ENCODE peak calls at places on chromosome 6, in five cellular contexts. One of them, this sample, is unnamed.

GRCh38 chr6:53795254-53795701 is 473 bp downstream of the LRRC1 start:
- DNase-seq in A172: no peak
- DNase-seq in choroid plexus epithelial cell: peak
- DNase-seq in activated T-cell treated with anti-CD3 and anti-CD28 coated beads for 24 hours: no peak
- DNase-seq in nucleus accumbens: no peak
- DNase-seq in this sample: no peak

GRCh38 chr6:16092140-16092539 is 36.7 kb upstream of the MYLIP start:
- DNase-seq in A172: no peak
- DNase-seq in choroid plexus epithelial cell: no peak
- DNase-seq in activated T-cell treated with anti-CD3 and anti-CD28 coated beads for 24 hours: no peak
- DNase-seq in nucleus accumbens: no peak
- DNase-seq in this sample: no peak

GRCh38 chr6:135985471-135985870 is 134.0 kb downstream of the PDE7B start:
- DNase-seq in A172: no peak
- DNase-seq in choroid plexus epithelial cell: peak
- DNase-seq in activated T-cell treated with anti-CD3 and anti-CD28 coated beads for 24 hours: no peak
- DNase-seq in nucleus accumbens: no peak
- DNase-seq in this sample: no peak

GRCh38 chr6:156659317-156660198 is 117.6 kb upstream of the ARID1B start:
- DNase-seq in A172: no peak
- DNase-seq in choroid plexus epithelial cell: no peak
- DNase-seq in activated T-cell treated with anti-CD3 and anti-CD28 coated beads for 24 hours: no peak
- DNase-seq in nucleus accumbens: no peak
- DNase-seq in this sample: no peak

GRCh38 chr6:30557683-30557981 is 537 bp downstream of the PRR3 start:
- DNase-seq in A172: no peak
- DNase-seq in choroid plexus epithelial cell: no peak
- DNase-seq in activated T-cell treated with anti-CD3 and anti-CD28 coated beads for 24 hours: peak
- DNase-seq in nucleus accumbens: no peak
- DNase-seq in this sample: peak

GRCh38 chr6:112113918-112114317 is 26.5 kb downstream of the FAM229B start:
- DNase-seq in A172: no peak
- DNase-seq in choroid plexus epithelial cell: no peak
- DNase-seq in activated T-cell treated with anti-CD3 and anti-CD28 coated beads for 24 hours: no peak
- DNase-seq in nucleus accumbens: no peak
- DNase-seq in this sample: no peak

GRCh38 chr6:43627008-43627825 is 1.8 kb downstream of the GTPBP2 start:
- DNase-seq in A172: peak
- DNase-seq in choroid plexus epithelial cell: peak
- DNase-seq in activated T-cell treated with anti-CD3 and anti-CD28 coated beads for 24 hours: no peak
- DNase-seq in nucleus accumbens: no peak
- DNase-seq in this sample: no peak

GRCh38 chr6:158414900-158415299 is 102.6 kb downstream of the TULP4 start:
- DNase-seq in A172: peak
- DNase-seq in choroid plexus epithelial cell: peak
- DNase-seq in activated T-cell treated with anti-CD3 and anti-CD28 coated beads for 24 hours: no peak
- DNase-seq in nucleus accumbens: no peak
- DNase-seq in this sample: no peak

GRCh38 chr6:114435985-114436384 is 93.2 kb upstream of the HS3ST5 start:
- DNase-seq in A172: no peak
- DNase-seq in choroid plexus epithelial cell: no peak
- DNase-seq in activated T-cell treated with anti-CD3 and anti-CD28 coated beads for 24 hours: no peak
- DNase-seq in nucleus accumbens: no peak
- DNase-seq in this sample: no peak

GRCh38 chr6:144895890-144896289 is 610.8 kb downstream of the UTRN start:
- DNase-seq in A172: no peak
- DNase-seq in choroid plexus epithelial cell: no peak
- DNase-seq in activated T-cell treated with anti-CD3 and anti-CD28 coated beads for 24 hours: no peak
- DNase-seq in nucleus accumbens: no peak
- DNase-seq in this sample: no peak

GRCh38 chr6:128230267-128230989 is 290.0 kb downstream of the PTPRK start:
- DNase-seq in A172: no peak
- DNase-seq in choroid plexus epithelial cell: no peak
- DNase-seq in activated T-cell treated with anti-CD3 and anti-CD28 coated beads for 24 hours: no peak
- DNase-seq in nucleus accumbens: no peak
- DNase-seq in this sample: no peak

GRCh38 chr6:22020299-22020998 is 276.4 kb downstream of the PRL start:
- DNase-seq in A172: no peak
- DNase-seq in choroid plexus epithelial cell: no peak
- DNase-seq in activated T-cell treated with anti-CD3 and anti-CD28 coated beads for 24 hours: no peak
- DNase-seq in nucleus accumbens: no peak
- DNase-seq in this sample: no peak

GRCh38 chr6:167827588-167828324 is 1.0 kb downstream of the AFDN start:
- DNase-seq in A172: no peak
- DNase-seq in choroid plexus epithelial cell: peak
- DNase-seq in activated T-cell treated with anti-CD3 and anti-CD28 coated beads for 24 hours: no peak
- DNase-seq in nucleus accumbens: peak
- DNase-seq in this sample: peak

GRCh38 chr6:43367245-43367984 is 2.0 kb downstream of the ZNF318 start:
- DNase-seq in A172: no peak
- DNase-seq in choroid plexus epithelial cell: no peak
- DNase-seq in activated T-cell treated with anti-CD3 and anti-CD28 coated beads for 24 hours: no peak
- DNase-seq in nucleus accumbens: no peak
- DNase-seq in this sample: no peak

GRCh38 chr6:63677282-63677681 is 41.7 kb downstream of the PHF3 start:
- DNase-seq in A172: no peak
- DNase-seq in choroid plexus epithelial cell: peak
- DNase-seq in activated T-cell treated with anti-CD3 and anti-CD28 coated beads for 24 hours: no peak
- DNase-seq in nucleus accumbens: no peak
- DNase-seq in this sample: no peak

GRCh38 chr6:61842005-61842404 is 444.0 kb downstream of the KHDRBS2 start:
- DNase-seq in A172: no peak
- DNase-seq in choroid plexus epithelial cell: no peak
- DNase-seq in activated T-cell treated with anti-CD3 and anti-CD28 coated beads for 24 hours: no peak
- DNase-seq in nucleus accumbens: no peak
- DNase-seq in this sample: no peak

GRCh38 chr6:46888031-46888430 is 33.7 kb downstream of the ADGRF5 start:
- DNase-seq in A172: peak
- DNase-seq in choroid plexus epithelial cell: peak
- DNase-seq in activated T-cell treated with anti-CD3 and anti-CD28 coated beads for 24 hours: no peak
- DNase-seq in nucleus accumbens: no peak
- DNase-seq in this sample: no peak

GRCh38 chr6:5305968-5306626 is 44.8 kb downstream of the FARS2 start:
- DNase-seq in A172: no peak
- DNase-seq in choroid plexus epithelial cell: no peak
- DNase-seq in activated T-cell treated with anti-CD3 and anti-CD28 coated beads for 24 hours: no peak
- DNase-seq in nucleus accumbens: no peak
- DNase-seq in this sample: no peak

GRCh38 chr6:41664271-41664670 is 26.0 kb downstream of the MDFI start:
- DNase-seq in A172: no peak
- DNase-seq in choroid plexus epithelial cell: no peak
- DNase-seq in activated T-cell treated with anti-CD3 and anti-CD28 coated beads for 24 hours: no peak
- DNase-seq in nucleus accumbens: no peak
- DNase-seq in this sample: no peak

GRCh38 chr6:11770546-11771466 is 7.8 kb downstream of the ADTRP start:
- DNase-seq in A172: peak
- DNase-seq in choroid plexus epithelial cell: peak
- DNase-seq in activated T-cell treated with anti-CD3 and anti-CD28 coated beads for 24 hours: no peak
- DNase-seq in nucleus accumbens: peak
- DNase-seq in this sample: no peak

GRCh38 chr6:112909781-112910180 is 562.7 kb downstream of the RFPL4B start:
- DNase-seq in A172: peak
- DNase-seq in choroid plexus epithelial cell: no peak
- DNase-seq in activated T-cell treated with anti-CD3 and anti-CD28 coated beads for 24 hours: no peak
- DNase-seq in nucleus accumbens: no peak
- DNase-seq in this sample: no peak

GRCh38 chr6:43096451-43097097 is 20.5 kb downstream of the PTK7 start:
- DNase-seq in A172: peak
- DNase-seq in choroid plexus epithelial cell: peak
- DNase-seq in activated T-cell treated with anti-CD3 and anti-CD28 coated beads for 24 hours: no peak
- DNase-seq in nucleus accumbens: no peak
- DNase-seq in this sample: no peak